ENCODE peak calls at places on chromosomes 1 and 21, in eight cellular contexts. One of them, this sample, is unnamed.

GRCh38 chr1:165259236-165259635 is 97.3 kb downstream of the LMX1A start:
- DNase-seq in epithelial cell of esophagus: no peak
- DNase-seq in gastrocnemius medialis: no peak
- DNase-seq in GM20000: no peak
- DNase-seq in GM23338: no peak
- DNase-seq in nephron progenitor cell: no peak
- DNase-seq in heart right ventricle: no peak
- DNase-seq in WERI-Rb-1: no peak
- DNase-seq in this sample: no peak

GRCh38 chr1:187236145-187236544 is 407.4 kb downstream of the PLA2G4A start:
- DNase-seq in GM23338: no peak
- DNase-seq in WERI-Rb-1: no peak
- DNase-seq in heart right ventricle: no peak
- DNase-seq in GM20000: no peak
- DNase-seq in gastrocnemius medialis: no peak
- DNase-seq in epithelial cell of esophagus: no peak
- DNase-seq in nephron progenitor cell: no peak
- DNase-seq in this sample: no peak

GRCh38 chr1:47555841-47556616 is 118.2 kb downstream of the FOXD2 start:
- DNase-seq in GM23338: peak; percentile 22
- DNase-seq in nephron progenitor cell: no peak
- DNase-seq in epithelial cell of esophagus: no peak
- DNase-seq in heart right ventricle: no peak
- DNase-seq in gastrocnemius medialis: no peak
- DNase-seq in WERI-Rb-1: no peak
- DNase-seq in GM20000: no peak
- DNase-seq in this sample: no peak

GRCh38 chr1:209517651-209518050 is 65.9 kb upstream of the CAMK1G start:
- DNase-seq in GM23338: no peak
- DNase-seq in GM20000: no peak
- DNase-seq in nephron progenitor cell: no peak
- DNase-seq in heart right ventricle: no peak
- DNase-seq in epithelial cell of esophagus: no peak
- DNase-seq in gastrocnemius medialis: no peak
- DNase-seq in WERI-Rb-1: no peak
- DNase-seq in this sample: no peak

GRCh38 chr1:227459326-227459841 is 104.0 kb upstream of the ZNF678 start:
- DNase-seq in gastrocnemius medialis: no peak
- DNase-seq in GM20000: no peak
- DNase-seq in nephron progenitor cell: no peak
- DNase-seq in GM23338: no peak
- DNase-seq in heart right ventricle: no peak
- DNase-seq in epithelial cell of esophagus: no peak
- DNase-seq in WERI-Rb-1: no peak
- DNase-seq in this sample: no peak

GRCh38 chr1:2554621-2555387 is 1.4 kb upstream of the TNFRSF14 start:
- DNase-seq in gastrocnemius medialis: no peak
- DNase-seq in nephron progenitor cell: no peak
- DNase-seq in heart right ventricle: no peak
- DNase-seq in GM23338: peak; percentile 46
- DNase-seq in epithelial cell of esophagus: no peak
- DNase-seq in GM20000: peak; percentile 76
- DNase-seq in WERI-Rb-1: peak; percentile 55
- DNase-seq in this sample: no peak

GRCh38 chr1:76547916-76548315 is 319.4 kb upstream of the ST6GALNAC5 start:
- DNase-seq in heart right ventricle: no peak
- DNase-seq in GM20000: no peak
- DNase-seq in epithelial cell of esophagus: no peak
- DNase-seq in GM23338: peak; percentile 60
- DNase-seq in gastrocnemius medialis: no peak
- DNase-seq in WERI-Rb-1: no peak
- DNase-seq in nephron progenitor cell: no peak
- DNase-seq in this sample: no peak

GRCh38 chr1:172390620-172391491 is 29.6 kb upstream of the C1orf105 start:
- DNase-seq in GM20000: peak; percentile 25
- DNase-seq in WERI-Rb-1: no peak
- DNase-seq in epithelial cell of esophagus: peak; percentile 31
- DNase-seq in heart right ventricle: no peak
- DNase-seq in GM23338: peak; percentile 46
- DNase-seq in gastrocnemius medialis: no peak
- DNase-seq in nephron progenitor cell: peak; percentile 34
- DNase-seq in this sample: peak; percentile 81

GRCh38 chr1:20255666-20256065 is 35.0 kb upstream of the VWA5B1 start:
- DNase-seq in nephron progenitor cell: no peak
- DNase-seq in GM20000: no peak
- DNase-seq in epithelial cell of esophagus: peak; percentile 13
- DNase-seq in heart right ventricle: no peak
- DNase-seq in WERI-Rb-1: no peak
- DNase-seq in gastrocnemius medialis: no peak
- DNase-seq in GM23338: no peak
- DNase-seq in this sample: no peak

GRCh38 chr1:26694185-26694572 is 1.6 kb upstream of the ARID1A start:
- DNase-seq in GM23338: no peak
- DNase-seq in WERI-Rb-1: no peak
- DNase-seq in gastrocnemius medialis: no peak
- DNase-seq in GM20000: no peak
- DNase-seq in epithelial cell of esophagus: no peak
- DNase-seq in nephron progenitor cell: peak; percentile 9
- DNase-seq in heart right ventricle: no peak
- DNase-seq in this sample: no peak

GRCh38 chr21:30044447-30045064 is 104.8 kb upstream of the GRIK1 start:
- DNase-seq in WERI-Rb-1: no peak
- DNase-seq in gastrocnemius medialis: no peak
- DNase-seq in heart right ventricle: no peak
- DNase-seq in GM20000: peak; percentile 4
- DNase-seq in epithelial cell of esophagus: peak; percentile 43
- DNase-seq in GM23338: peak; percentile 60
- DNase-seq in nephron progenitor cell: peak; percentile 37
- DNase-seq in this sample: no peak

GRCh38 chr1:57293214-57293613 is 130.6 kb downstream of the DAB1 start:
- DNase-seq in epithelial cell of esophagus: no peak
- DNase-seq in GM20000: no peak
- DNase-seq in gastrocnemius medialis: no peak
- DNase-seq in heart right ventricle: no peak
- DNase-seq in WERI-Rb-1: no peak
- DNase-seq in nephron progenitor cell: no peak
- DNase-seq in GM23338: no peak
- DNase-seq in this sample: no peak

GRCh38 chr1:77282866-77283539 is 1.2 kb downstream of the AK5 start:
- DNase-seq in GM20000: peak; percentile 25
- DNase-seq in heart right ventricle: no peak
- DNase-seq in WERI-Rb-1: no peak
- DNase-seq in nephron progenitor cell: no peak
- DNase-seq in epithelial cell of esophagus: no peak
- DNase-seq in gastrocnemius medialis: no peak
- DNase-seq in GM23338: peak; percentile 85
- DNase-seq in this sample: no peak

GRCh38 chr1:181618559-181618958 is 135.2 kb downstream of the CACNA1E start:
- DNase-seq in epithelial cell of esophagus: no peak
- DNase-seq in gastrocnemius medialis: no peak
- DNase-seq in GM20000: no peak
- DNase-seq in heart right ventricle: no peak
- DNase-seq in GM23338: no peak
- DNase-seq in nephron progenitor cell: no peak
- DNase-seq in WERI-Rb-1: no peak
- DNase-seq in this sample: no peak

GRCh38 chr1:18288609-18289219 is 181.1 kb downstream of the IGSF21 start:
- DNase-seq in nephron progenitor cell: no peak
- DNase-seq in GM23338: no peak
- DNase-seq in gastrocnemius medialis: no peak
- DNase-seq in heart right ventricle: no peak
- DNase-seq in WERI-Rb-1: peak; percentile 42
- DNase-seq in GM20000: no peak
- DNase-seq in epithelial cell of esophagus: no peak
- DNase-seq in this sample: no peak

GRCh38 chr1:6033986-6034749 is 11.5 kb upstream of the KCNAB2 start:
- DNase-seq in heart right ventricle: peak; percentile 47
- DNase-seq in nephron progenitor cell: peak; percentile 70
- DNase-seq in WERI-Rb-1: peak; percentile 84
- DNase-seq in GM20000: no peak
- DNase-seq in gastrocnemius medialis: no peak
- DNase-seq in epithelial cell of esophagus: peak; percentile 49
- DNase-seq in GM23338: peak; percentile 84
- DNase-seq in this sample: no peak

GRCh38 chr1:58975888-58976287 is 192.0 kb upstream of the JUN start:
- DNase-seq in heart right ventricle: no peak
- DNase-seq in WERI-Rb-1: no peak
- DNase-seq in GM23338: no peak
- DNase-seq in nephron progenitor cell: no peak
- DNase-seq in epithelial cell of esophagus: peak; percentile 88
- DNase-seq in GM20000: no peak
- DNase-seq in gastrocnemius medialis: no peak
- DNase-seq in this sample: no peak

GRCh38 chr21:42037943-42038342 is 27.8 kb upstream of the ZBTB21 start:
- DNase-seq in heart right ventricle: no peak
- DNase-seq in WERI-Rb-1: no peak
- DNase-seq in nephron progenitor cell: no peak
- DNase-seq in GM20000: no peak
- DNase-seq in GM23338: no peak
- DNase-seq in epithelial cell of esophagus: no peak
- DNase-seq in gastrocnemius medialis: no peak
- DNase-seq in this sample: no peak

GRCh38 chr1:80054129-80054528 is 1047.6 kb upstream of the ADGRL4 start:
- DNase-seq in GM20000: no peak
- DNase-seq in heart right ventricle: no peak
- DNase-seq in nephron progenitor cell: no peak
- DNase-seq in WERI-Rb-1: no peak
- DNase-seq in GM23338: no peak
- DNase-seq in gastrocnemius medialis: no peak
- DNase-seq in epithelial cell of esophagus: peak; percentile 98
- DNase-seq in this sample: no peak

GRCh38 chr1:167071286-167071685 is 18.9 kb downstream of the GPA33 start:
- DNase-seq in gastrocnemius medialis: no peak
- DNase-seq in GM23338: no peak
- DNase-seq in GM20000: no peak
- DNase-seq in WERI-Rb-1: no peak
- DNase-seq in nephron progenitor cell: no peak
- DNase-seq in heart right ventricle: no peak
- DNase-seq in epithelial cell of esophagus: no peak
- DNase-seq in this sample: no peak

GRCh38 chr1:92329356-92330129 is 30.7 kb downstream of the RPAP2 start:
- DNase-seq in nephron progenitor cell: no peak
- DNase-seq in gastrocnemius medialis: no peak
- DNase-seq in heart right ventricle: no peak
- DNase-seq in GM23338: no peak
- DNase-seq in WERI-Rb-1: no peak
- DNase-seq in GM20000: no peak
- DNase-seq in epithelial cell of esophagus: peak; percentile 92
- DNase-seq in this sample: no peak

GRCh38 chr1:228009828-228010775 is 3.3 kb downstream of the WNT3A start:
- DNase-seq in epithelial cell of esophagus: no peak
- DNase-seq in GM20000: no peak
- DNase-seq in GM23338: no peak
- DNase-seq in WERI-Rb-1: peak; percentile 14
- DNase-seq in nephron progenitor cell: peak; percentile 57
- DNase-seq in gastrocnemius medialis: no peak
- DNase-seq in heart right ventricle: peak; percentile 4
- DNase-seq in this sample: no peak

GRCh38 chr1:194466706-194467105 is 1280.3 kb upstream of the B3GALT2 start:
- DNase-seq in GM23338: peak; percentile 39
- DNase-seq in gastrocnemius medialis: no peak
- DNase-seq in heart right ventricle: no peak
- DNase-seq in nephron progenitor cell: no peak
- DNase-seq in GM20000: no peak
- DNase-seq in WERI-Rb-1: peak; percentile 22
- DNase-seq in epithelial cell of esophagus: peak; percentile 10
- DNase-seq in this sample: no peak

GRCh38 chr1:17016317-17016661 is 4.6 kb upstream of the ATP13A2 start:
- DNase-seq in WERI-Rb-1: no peak
- DNase-seq in GM20000: no peak
- DNase-seq in nephron progenitor cell: no peak
- DNase-seq in epithelial cell of esophagus: peak; percentile 82
- DNase-seq in heart right ventricle: no peak
- DNase-seq in gastrocnemius medialis: no peak
- DNase-seq in GM23338: peak; percentile 24
- DNase-seq in this sample: no peak

GRCh38 chr1:222696741-222697140 is 15.6 kb downstream of the AIDA start:
- DNase-seq in GM23338: no peak
- DNase-seq in WERI-Rb-1: no peak
- DNase-seq in GM20000: no peak
- DNase-seq in epithelial cell of esophagus: no peak
- DNase-seq in gastrocnemius medialis: no peak
- DNase-seq in nephron progenitor cell: no peak
- DNase-seq in heart right ventricle: no peak
- DNase-seq in this sample: no peak

GRCh38 chr1:175150596-175151319 is 41.8 kb downstream of the KIAA0040 start:
- DNase-seq in heart right ventricle: no peak
- DNase-seq in GM23338: peak; percentile 21
- DNase-seq in gastrocnemius medialis: no peak
- DNase-seq in epithelial cell of esophagus: peak; percentile 61
- DNase-seq in nephron progenitor cell: no peak
- DNase-seq in GM20000: no peak
- DNase-seq in WERI-Rb-1: no peak
- DNase-seq in this sample: no peak
- TF ChIP-seq CTCF in heart right ventricle: no peak
- TF ChIP-seq CTCF in GM23338: peak; percentile 7
- TF ChIP-seq CTCF in gastrocnemius medialis: no peak
- TF ChIP-seq CTCF in epithelial cell of esophagus: no peak
- TF ChIP-seq CTCF in nephron progenitor cell: no peak
- TF ChIP-seq CTCF in GM20000: no peak
- TF ChIP-seq CTCF in WERI-Rb-1: no peak
- TF ChIP-seq CTCF in this sample: no peak

DNA sequence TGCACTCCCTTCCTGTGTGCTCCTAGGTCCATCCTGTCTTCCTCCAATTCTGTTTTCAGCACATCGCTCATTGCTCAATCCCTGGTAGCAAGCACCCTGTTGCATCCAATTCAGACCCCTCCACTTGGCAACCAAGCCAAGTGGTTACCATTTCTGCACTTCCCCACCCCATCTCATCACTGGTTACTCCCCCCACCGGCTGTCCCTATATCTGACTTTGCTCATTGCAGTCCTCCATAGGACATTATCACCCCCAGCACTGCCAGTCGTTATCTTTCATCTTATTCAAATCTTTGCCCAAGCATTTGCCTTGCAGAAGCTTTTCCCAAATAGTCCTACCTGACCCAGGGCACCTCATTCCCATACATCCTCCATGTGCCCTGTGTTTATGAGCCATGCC is 2.1 kb upstream of the TMEM9 start:
- DNase-seq in WERI-Rb-1: no peak
- DNase-seq in GM23338: no peak
- DNase-seq in nephron progenitor cell: no peak
- DNase-seq in epithelial cell of esophagus: no peak
- DNase-seq in gastrocnemius medialis: no peak
- DNase-seq in heart right ventricle: no peak
- DNase-seq in GM20000: no peak
- DNase-seq in this sample: no peak
- TF ChIP-seq CTCF in WERI-Rb-1: no peak
- TF ChIP-seq CTCF in GM23338: no peak
- TF ChIP-seq CTCF in nephron progenitor cell: no peak
- TF ChIP-seq CTCF in epithelial cell of esophagus: no peak
- TF ChIP-seq CTCF in gastrocnemius medialis: no peak
- TF ChIP-seq CTCF in heart right ventricle: no peak
- TF ChIP-seq CTCF in GM20000: no peak
- TF ChIP-seq CTCF in this sample: no peak

GRCh38 chr1:196609114-196609737 is 986 bp upstream of the KCNT2 start:
- DNase-seq in heart right ventricle: peak; percentile 5
- DNase-seq in gastrocnemius medialis: no peak
- DNase-seq in GM23338: peak; percentile 79
- DNase-seq in GM20000: no peak
- DNase-seq in epithelial cell of esophagus: peak; percentile 10
- DNase-seq in nephron progenitor cell: no peak
- DNase-seq in WERI-Rb-1: peak; percentile 89
- DNase-seq in this sample: no peak
- TF ChIP-seq CTCF in heart right ventricle: no peak
- TF ChIP-seq CTCF in gastrocnemius medialis: no peak
- TF ChIP-seq CTCF in GM23338: no peak
- TF ChIP-seq CTCF in GM20000: no peak
- TF ChIP-seq CTCF in epithelial cell of esophagus: peak; percentile 18
- TF ChIP-seq CTCF in nephron progenitor cell: no peak
- TF ChIP-seq CTCF in WERI-Rb-1: peak; percentile 61
- TF ChIP-seq CTCF in this sample: no peak

GRCh38 chr1:205920159-205920558 is 23.1 kb downstream of the SLC26A9 start:
- DNase-seq in nephron progenitor cell: no peak
- DNase-seq in gastrocnemius medialis: peak; percentile 17
- DNase-seq in WERI-Rb-1: peak; percentile 9
- DNase-seq in heart right ventricle: peak; percentile 59
- DNase-seq in GM20000: no peak
- DNase-seq in epithelial cell of esophagus: no peak
- DNase-seq in GM23338: no peak
- DNase-seq in this sample: no peak
- TF ChIP-seq CTCF in nephron progenitor cell: no peak
- TF ChIP-seq CTCF in gastrocnemius medialis: no peak
- TF ChIP-seq CTCF in WERI-Rb-1: no peak
- TF ChIP-seq CTCF in heart right ventricle: no peak
- TF ChIP-seq CTCF in GM20000: no peak
- TF ChIP-seq CTCF in epithelial cell of esophagus: peak; percentile 16
- TF ChIP-seq CTCF in GM23338: no peak
- TF ChIP-seq CTCF in this sample: no peak